ENCODE peak calls at places on chromosomes 13 and 19, in four cellular contexts. D is GM23338, C is neural progenitor cell, A is keratinocyte. G is an unnamed sample.

GRCh38 chr13:26179344-26179743 is 42.8 kb downstream of the RNF6 start:
- DNase-seq in D (no peak), C (no peak), A (no peak), G (no peak)

GRCh38 chr13:36789061-36789460 is 30.0 kb upstream of the RFXAP start:
- DNase-seq in D (no peak), C (no peak), A (no peak), G (no peak)

GRCh38 chr13:50161052-50161451 is 145.8 kb downstream of the KCNRG start:
- DNase-seq in D (no peak), C (no peak), A (no peak), G (no peak)

GRCh38 chr13:32432856-32433255 is 4.9 kb upstream of the N4BP2L1 start:
- DNase-seq in D (no peak), C (no peak), A (peak), G (peak)

GRCh38 chr19:4108767-4109625 is 14.9 kb downstream of the MAP2K2 start:
- DNase-seq in D (no peak), C (no peak), A (no peak), G (peak)

GRCh38 chr13:99224019-99224418 is 23.4 kb downstream of the UBAC2 start:
- DNase-seq in D (no peak), C (peak), A (no peak), G (no peak)

GRCh38 chr13:73368608-73369007 is 309.8 kb downstream of the KLF5 start:
- DNase-seq in D (no peak), C (no peak), A (peak), G (no peak)

GRCh38 chr19:896434-896833 is 3.1 kb downstream of the RNU6-9 start:
- DNase-seq in D (no peak), C (no peak), A (no peak), G (no peak)

GRCh38 chr13:74871671-74872070 is 610.3 kb downstream of the TBC1D4 start:
- DNase-seq in D (no peak), C (no peak), A (no peak), G (no peak)

GRCh38 chr19:12733369-12733896 is 1.1 kb downstream of the TRIR start:
- DNase-seq in D (peak), C (peak), A (no peak), G (peak)

GRCh38 chr13:114107686-114108081 is 24.7 kb downstream of the RASA3 start:
- DNase-seq in D (no peak), C (no peak), A (no peak), G (no peak)

GRCh38 chr13:108276060-108276459 is 6.5 kb downstream of the TNFSF13B start:
- DNase-seq in D (no peak), C (no peak), A (no peak), G (no peak)

GRCh38 chr13:113291997-113292862 is 4.8 kb upstream of the LAMP1 start:
- DNase-seq in D (peak), C (peak), A (no peak), G (no peak)

GRCh38 chr13:78194904-78195639 is 276.4 kb upstream of the EDNRB start:
- DNase-seq in D (peak), C (peak), A (no peak), G (no peak)

GRCh38 chr19:7533281-7533819 is 2.2 kb upstream of the PNPLA6 start:
- DNase-seq in D (peak), C (peak), A (no peak), G (no peak)

GRCh38 chr19:4326837-4327251 is 11.8 kb downstream of the STAP2 start:
- DNase-seq in D (peak), C (peak), A (no peak), G (no peak)

GRCh38 chr13:51825165-51825592 is 19.8 kb downstream of the TMEM272 start:
- DNase-seq in D (no peak), C (no peak), A (no peak), G (no peak)

GRCh38 chr19:18606281-18607221 is at the start of gene CRLF1:
- DNase-seq in D (peak), C (peak), A (no peak), G (no peak)

GRCh38 chr19:18605196-18605545 is 1.4 kb downstream of the CRLF1 start:
- DNase-seq in D (no peak), C (no peak), A (no peak), G (no peak)

GRCh38 chr19:18603958-18604819 is 2.4 kb downstream of the CRLF1 start:
- DNase-seq in D (peak), C (peak), A (no peak), G (no peak)

GRCh38 chr19:18604820-18605159 is 1.8 kb downstream of the CRLF1 start:
- DNase-seq in D (no peak), C (no peak), A (no peak), G (no peak)

GRCh38 chr19:18605546-18606280 is 886 bp downstream of the CRLF1 start:
- DNase-seq in D (peak), C (peak), A (no peak), G (no peak)
- TF ChIP-seq EZH2 in D (peak), C (peak), A (peak), G (no peak)

DNA sequence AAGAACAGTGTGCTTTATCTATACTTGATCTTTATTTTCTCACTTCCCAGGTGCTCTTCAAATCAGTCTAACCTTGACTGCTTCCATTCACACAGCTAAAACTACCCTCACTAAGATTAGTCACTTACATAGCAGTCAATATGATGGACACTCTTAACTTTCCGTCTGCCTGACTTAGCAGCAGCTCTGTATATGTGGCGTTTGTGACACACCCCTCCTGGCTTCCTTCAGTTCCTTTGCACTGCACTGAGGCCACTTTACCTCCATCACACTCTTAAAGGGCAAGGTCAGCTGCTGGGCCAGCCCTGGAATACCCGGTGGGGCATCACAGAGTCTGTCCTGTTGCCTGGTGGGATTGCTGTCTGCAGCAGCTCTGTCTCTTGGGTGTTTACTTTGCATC is 35.6 kb upstream of the IL17D start:
- DNase-seq in D (no peak), C (no peak), A (no peak), G (no peak)
- TF ChIP-seq EZH2 in D (no peak), C (no peak), A (no peak), G (no peak)

DNA sequence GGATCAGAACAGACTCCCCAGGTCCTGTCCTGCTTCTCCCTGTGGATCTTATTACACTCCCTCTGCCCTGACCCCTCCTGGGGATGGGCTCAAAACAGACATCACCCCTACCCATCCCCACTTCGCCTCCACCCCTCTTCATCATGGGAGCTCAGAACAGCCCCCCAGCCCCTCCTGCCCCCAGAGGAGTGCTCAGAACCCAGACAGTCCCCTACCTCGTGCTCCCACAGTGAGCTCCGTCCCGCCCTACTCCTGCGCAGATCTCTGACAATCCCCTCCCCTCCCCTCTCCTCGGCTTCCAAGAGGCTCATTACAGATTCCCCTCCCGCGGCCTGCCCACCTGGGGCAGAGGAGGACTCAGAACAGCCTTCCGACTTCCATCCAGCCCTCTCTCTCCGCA is 6.1 kb upstream of the TMEM221 start:
- DNase-seq in D (peak), C (peak), A (no peak), G (no peak)
- TF ChIP-seq EZH2 in D (no peak), C (no peak), A (no peak), G (no peak)

DNA sequence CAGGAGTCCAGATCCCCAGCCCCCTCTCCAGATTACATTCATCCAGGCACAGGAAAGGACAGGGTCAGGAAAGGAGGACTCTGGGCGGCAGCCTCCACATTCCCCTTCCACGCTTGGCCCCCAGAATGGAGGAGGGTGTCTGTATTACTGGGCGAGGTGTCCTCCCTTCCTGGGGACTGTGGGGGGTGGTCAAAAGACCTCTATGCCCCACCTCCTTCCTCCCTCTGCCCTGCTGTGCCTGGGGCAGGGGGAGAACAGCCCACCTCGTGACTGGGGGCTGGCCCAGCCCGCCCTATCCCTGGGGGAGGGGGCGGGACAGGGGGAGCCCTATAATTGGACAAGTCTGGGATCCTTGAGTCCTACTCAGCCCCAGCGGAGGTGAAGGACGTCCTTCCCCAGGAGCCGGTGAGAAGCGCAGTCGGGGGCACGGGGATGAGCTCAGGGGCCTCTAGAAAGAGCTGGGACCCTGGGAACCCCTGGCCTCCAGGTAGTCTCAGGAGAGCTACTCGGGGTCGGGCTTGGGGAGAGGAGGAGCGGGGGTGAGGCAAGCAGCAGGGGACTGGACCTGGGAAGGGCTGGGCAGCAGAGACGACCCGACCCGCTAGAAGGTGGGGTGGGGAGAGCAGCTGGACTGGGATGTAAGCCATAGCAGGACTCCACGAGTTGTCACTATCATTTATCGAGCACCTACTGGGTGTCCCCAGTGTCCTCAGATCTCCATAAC is at the start of gene APOE:
- DNase-seq in D (peak), C (peak), A (no peak), G (no peak)
- TF ChIP-seq EZH2 in D (no peak), C (no peak), A (no peak), G (no peak)

GRCh38 chr13:111037838-111038397 is 77.2 kb upstream of the ARHGEF7 start:
- DNase-seq in D (peak), C (no peak), A (no peak), G (no peak)
- TF ChIP-seq EZH2 in D (no peak), C (no peak), A (peak), G (no peak)

DNA sequence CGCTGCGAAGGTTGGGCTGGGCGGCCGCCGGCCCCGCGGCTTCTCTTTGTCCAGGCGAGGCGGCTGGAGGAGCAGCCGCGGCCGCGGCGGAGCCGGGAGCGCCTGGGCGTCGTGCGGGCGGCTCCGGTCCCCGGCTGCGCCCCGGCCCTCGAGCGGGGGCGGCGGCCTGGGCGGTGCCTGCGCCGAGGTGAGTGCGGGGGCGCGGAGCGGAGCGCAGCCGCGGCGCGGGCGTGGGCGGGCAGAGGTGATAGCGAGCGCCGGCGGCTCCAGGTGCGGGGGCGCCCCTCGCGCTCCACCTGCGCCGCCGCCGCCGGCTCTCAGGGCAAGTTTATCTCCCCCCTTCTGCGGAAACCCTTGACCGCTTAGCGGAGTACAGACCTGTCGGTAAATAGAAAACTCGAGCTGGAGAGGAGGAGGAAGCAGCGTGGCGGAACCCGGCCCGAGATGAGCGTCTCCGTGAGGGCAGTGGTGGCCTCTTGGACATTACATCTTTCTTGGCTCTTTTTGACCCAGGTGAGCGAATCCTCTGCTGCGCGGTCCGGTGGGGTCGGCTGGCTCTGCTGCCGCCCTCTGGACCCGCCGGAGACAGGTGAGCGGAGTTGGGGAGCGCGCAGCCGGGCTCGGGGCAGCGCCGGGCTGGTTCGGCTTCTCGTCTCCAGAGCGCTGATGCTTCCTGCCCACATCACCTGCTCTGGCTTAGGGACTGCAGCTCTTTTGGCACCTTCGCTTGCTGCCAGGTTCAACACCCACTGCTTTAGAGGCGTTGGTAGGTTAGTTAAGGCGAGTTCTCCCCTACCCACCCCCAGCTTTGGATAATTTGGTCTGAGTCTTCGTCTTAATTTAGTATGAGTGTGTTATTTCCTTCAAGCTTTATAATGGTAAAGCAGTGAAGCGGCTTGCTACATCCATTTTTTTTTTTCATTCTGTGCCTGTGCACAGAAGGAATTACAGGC is at the start of gene MTUS2:
- DNase-seq in D (peak), C (peak), A (no peak), G (no peak)
- TF ChIP-seq EZH2 in D (peak), C (peak), A (peak), G (no peak)

DNA sequence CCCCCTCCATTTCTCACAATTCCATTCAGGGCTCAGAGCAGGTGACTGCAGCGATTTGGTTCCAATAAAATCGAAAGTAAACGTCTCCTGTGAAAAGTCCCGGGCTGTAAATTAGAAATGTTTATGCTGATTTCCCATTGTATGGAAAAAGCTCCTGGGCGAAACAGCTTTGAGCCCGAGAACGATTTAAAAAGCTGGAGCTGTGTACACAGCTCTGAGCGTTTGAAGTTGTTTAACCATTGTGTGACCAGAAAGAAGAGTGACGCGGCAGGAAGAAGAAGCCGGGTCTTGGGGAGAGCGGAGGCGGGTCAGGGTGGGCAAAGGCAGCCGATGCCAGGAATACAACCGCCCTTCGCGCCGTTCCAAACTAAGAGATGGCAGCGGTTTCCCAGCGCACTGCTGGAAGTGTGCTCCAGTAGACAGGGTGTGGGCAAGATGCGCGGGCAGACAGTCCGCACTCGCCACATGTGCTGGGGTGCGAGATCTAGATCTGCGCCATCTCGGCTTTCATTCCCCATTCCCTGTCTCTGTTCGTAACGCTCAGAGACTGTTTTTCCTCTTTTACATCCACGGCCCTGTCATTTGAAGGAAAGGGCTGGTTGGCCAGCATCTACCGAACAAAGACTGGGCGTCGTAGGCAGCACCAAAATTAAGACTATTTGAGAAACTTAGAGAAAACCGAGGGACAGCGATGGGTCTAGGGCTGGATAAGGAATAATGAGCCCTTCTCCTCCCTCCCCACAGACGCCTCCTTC is 960 bp upstream of the GSX1 start:
- DNase-seq in D (peak), C (no peak), A (no peak), G (peak)
- TF ChIP-seq EZH2 in D (peak), C (peak), A (peak), G (peak)

G was measured in DND-41.